ENCODE peak calls at places on chromosome 20, in four cellular contexts. One of them, this sample, is unnamed.

GRCh38 chr20:19691125-19691524 is 66.9 kb upstream of the RIN2 start:
- DNase-seq in endodermal cell: no peak
- DNase-seq in body of pancreas: no peak
- DNase-seq in dorsolateral prefrontal cortex: no peak
- DNase-seq in this sample: no peak

GRCh38 chr20:19688031-19688806 is 69.8 kb upstream of the RIN2 start:
- DNase-seq in body of pancreas: peak
- DNase-seq in endodermal cell: peak
- DNase-seq in dorsolateral prefrontal cortex: peak
- DNase-seq in this sample: peak

GRCh38 chr20:59752101-59752586 is 147.8 kb downstream of the PHACTR3 start:
- DNase-seq in dorsolateral prefrontal cortex: no peak
- DNase-seq in endodermal cell: no peak
- DNase-seq in body of pancreas: no peak
- DNase-seq in this sample: no peak

GRCh38 chr20:62666736-62667529 is 24.6 kb downstream of the SLCO4A1 start:
- DNase-seq in body of pancreas: peak
- DNase-seq in dorsolateral prefrontal cortex: peak
- DNase-seq in endodermal cell: no peak
- DNase-seq in this sample: no peak

GRCh38 chr20:60813066-60813465 is 439.0 kb upstream of the CDH4 start:
- DNase-seq in endodermal cell: no peak
- DNase-seq in dorsolateral prefrontal cortex: no peak
- DNase-seq in body of pancreas: no peak
- DNase-seq in this sample: no peak

GRCh38 chr20:38873050-38873581 is 53.1 kb upstream of the FAM83D start:
- DNase-seq in endodermal cell: no peak
- DNase-seq in dorsolateral prefrontal cortex: no peak
- DNase-seq in body of pancreas: no peak
- DNase-seq in this sample: no peak

GRCh38 chr20:13261460-13262301 is 40.6 kb downstream of the ISM1 start:
- DNase-seq in endodermal cell: peak
- DNase-seq in body of pancreas: peak
- DNase-seq in dorsolateral prefrontal cortex: no peak
- DNase-seq in this sample: no peak

GRCh38 chr20:39960522-39961420 is 728.3 kb downstream of the MAFB start:
- DNase-seq in body of pancreas: peak
- DNase-seq in endodermal cell: peak
- DNase-seq in dorsolateral prefrontal cortex: no peak
- DNase-seq in this sample: no peak

GRCh38 chr20:10074513-10074912 is 39.7 kb downstream of the ANKEF1 start:
- DNase-seq in body of pancreas: peak
- DNase-seq in endodermal cell: no peak
- DNase-seq in dorsolateral prefrontal cortex: peak
- DNase-seq in this sample: no peak

GRCh38 chr20:23362392-23363256 is 642 bp downstream of the GZF1 start:
- DNase-seq in dorsolateral prefrontal cortex: no peak
- DNase-seq in endodermal cell: peak
- DNase-seq in body of pancreas: peak
- DNase-seq in this sample: peak

GRCh38 chr20:23782366-23782983 is 31.7 kb upstream of the CST1 start:
- DNase-seq in body of pancreas: no peak
- DNase-seq in endodermal cell: peak
- DNase-seq in dorsolateral prefrontal cortex: no peak
- DNase-seq in this sample: no peak

GRCh38 chr20:59405819-59406218 is 105.4 kb downstream of the EDN3 start:
- DNase-seq in dorsolateral prefrontal cortex: no peak
- DNase-seq in endodermal cell: no peak
- DNase-seq in body of pancreas: no peak
- DNase-seq in this sample: no peak

GRCh38 chr20:20897922-20898321 is 185.5 kb upstream of the RALGAPA2 start:
- DNase-seq in body of pancreas: no peak
- DNase-seq in endodermal cell: peak
- DNase-seq in dorsolateral prefrontal cortex: no peak
- DNase-seq in this sample: no peak

GRCh38 chr20:11001767-11002540 is 328.2 kb upstream of the JAG1 start:
- DNase-seq in endodermal cell: no peak
- DNase-seq in dorsolateral prefrontal cortex: no peak
- DNase-seq in body of pancreas: no peak
- DNase-seq in this sample: no peak

GRCh38 chr20:4147319-4147718 is 132.0 kb upstream of the RNF24 start:
- DNase-seq in body of pancreas: no peak
- DNase-seq in endodermal cell: peak
- DNase-seq in dorsolateral prefrontal cortex: no peak
- DNase-seq in this sample: no peak

GRCh38 chr20:38298768-38299288 is 5.1 kb upstream of the BPI start:
- DNase-seq in body of pancreas: peak
- DNase-seq in dorsolateral prefrontal cortex: no peak
- DNase-seq in endodermal cell: no peak
- DNase-seq in this sample: peak

GRCh38 chr20:13681248-13682125 is 42.8 kb upstream of the TASP1 start:
- DNase-seq in dorsolateral prefrontal cortex: no peak
- DNase-seq in body of pancreas: peak
- DNase-seq in endodermal cell: no peak
- DNase-seq in this sample: no peak

GRCh38 chr20:59955131-59955796 is 3.0 kb upstream of the CDH26 start:
- DNase-seq in endodermal cell: peak
- DNase-seq in body of pancreas: no peak
- DNase-seq in dorsolateral prefrontal cortex: no peak
- DNase-seq in this sample: no peak

GRCh38 chr20:1171461-1172093 is 13.2 kb downstream of the TMEM74B start:
- DNase-seq in endodermal cell: peak
- DNase-seq in dorsolateral prefrontal cortex: no peak
- DNase-seq in body of pancreas: no peak
- DNase-seq in this sample: no peak

GRCh38 chr20:3681931-3682820 is at the start of gene ADAM33:
- DNase-seq in endodermal cell: peak
- DNase-seq in body of pancreas: peak
- DNase-seq in dorsolateral prefrontal cortex: no peak
- DNase-seq in this sample: no peak

GRCh38 chr20:25053207-25054132 is 4.5 kb downstream of the ACSS1 start:
- DNase-seq in body of pancreas: no peak
- DNase-seq in endodermal cell: peak
- DNase-seq in dorsolateral prefrontal cortex: no peak
- DNase-seq in this sample: no peak
- H3K27ac ChIP-seq in body of pancreas: peak
- H3K27ac ChIP-seq in endodermal cell: no peak
- H3K27ac ChIP-seq in dorsolateral prefrontal cortex: peak
- H3K27ac ChIP-seq in this sample: peak

DNA sequence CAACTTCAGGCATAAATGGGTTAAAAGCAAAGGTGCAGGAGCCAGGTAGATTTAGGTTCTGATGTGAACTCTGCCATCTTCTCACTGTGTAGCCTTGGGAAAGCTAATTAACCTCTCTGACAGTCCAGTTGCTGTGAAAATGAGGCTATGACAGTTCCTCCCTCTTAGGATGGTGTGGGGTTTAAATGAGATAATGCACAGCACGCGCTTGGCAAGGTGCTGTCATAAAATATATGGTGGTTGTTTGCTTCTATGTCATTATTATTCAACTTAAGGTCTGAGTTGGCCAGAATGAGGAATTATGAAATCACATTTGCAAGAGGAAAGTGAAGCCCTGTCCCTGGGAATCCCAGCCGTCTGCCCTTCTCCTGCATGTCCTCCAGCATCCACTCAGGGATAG is 15.5 kb upstream of the BCAS1 start:
- DNase-seq in body of pancreas: no peak
- DNase-seq in dorsolateral prefrontal cortex: no peak
- DNase-seq in endodermal cell: no peak
- DNase-seq in this sample: no peak
- H3K27ac ChIP-seq in body of pancreas: no peak
- H3K27ac ChIP-seq in dorsolateral prefrontal cortex: no peak
- H3K27ac ChIP-seq in endodermal cell: no peak
- H3K27ac ChIP-seq in this sample: no peak

GRCh38 chr20:47362361-47363219 is 6.1 kb upstream of the ZMYND8 start:
- DNase-seq in dorsolateral prefrontal cortex: no peak
- DNase-seq in endodermal cell: no peak
- DNase-seq in body of pancreas: no peak
- DNase-seq in this sample: no peak
- H3K27ac ChIP-seq in dorsolateral prefrontal cortex: no peak
- H3K27ac ChIP-seq in endodermal cell: no peak
- H3K27ac ChIP-seq in body of pancreas: peak
- H3K27ac ChIP-seq in this sample: peak

DNA sequence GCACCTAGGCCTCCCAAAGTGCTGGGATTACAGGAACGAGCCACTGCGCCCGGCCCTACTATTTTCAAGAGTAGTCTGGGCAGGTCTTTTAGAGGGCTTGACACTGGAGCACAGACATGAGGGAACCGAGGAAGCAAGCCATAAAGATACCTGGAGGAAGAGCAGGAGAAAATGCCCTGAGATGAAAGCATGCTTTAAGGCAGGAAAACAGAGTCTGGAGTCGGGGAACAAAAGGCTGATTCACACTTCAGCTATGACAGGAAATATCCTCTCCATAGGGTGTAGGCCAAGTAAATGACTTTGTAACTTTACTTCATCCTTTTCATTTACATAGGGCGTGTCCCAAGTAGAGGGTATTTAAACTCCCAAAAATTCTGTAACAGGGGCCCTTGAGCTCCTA is 4.3 kb upstream of the SERINC3 start:
- DNase-seq in dorsolateral prefrontal cortex: no peak
- DNase-seq in body of pancreas: no peak
- DNase-seq in endodermal cell: peak
- DNase-seq in this sample: no peak
- H3K27ac ChIP-seq in dorsolateral prefrontal cortex: no peak
- H3K27ac ChIP-seq in body of pancreas: no peak
- H3K27ac ChIP-seq in endodermal cell: no peak
- H3K27ac ChIP-seq in this sample: no peak

GRCh38 chr20:58229198-58229802 is 847 bp upstream of the ANKRD60 start:
- DNase-seq in dorsolateral prefrontal cortex: no peak
- DNase-seq in endodermal cell: peak
- DNase-seq in body of pancreas: no peak
- DNase-seq in this sample: peak
- H3K27ac ChIP-seq in dorsolateral prefrontal cortex: no peak
- H3K27ac ChIP-seq in endodermal cell: no peak
- H3K27ac ChIP-seq in body of pancreas: no peak
- H3K27ac ChIP-seq in this sample: no peak

GRCh38 chr20:50401587-50402343 is 108.4 kb upstream of the PTPN1 start:
- DNase-seq in endodermal cell: no peak
- DNase-seq in body of pancreas: peak
- DNase-seq in dorsolateral prefrontal cortex: no peak
- DNase-seq in this sample: no peak
- H3K27ac ChIP-seq in endodermal cell: no peak
- H3K27ac ChIP-seq in body of pancreas: no peak
- H3K27ac ChIP-seq in dorsolateral prefrontal cortex: no peak
- H3K27ac ChIP-seq in this sample: no peak

GRCh38 chr20:63977392-63978276 is 1.8 kb downstream of the SAMD10 start:
- DNase-seq in endodermal cell: peak
- DNase-seq in body of pancreas: peak
- DNase-seq in dorsolateral prefrontal cortex: no peak
- DNase-seq in this sample: peak

GRCh38 chr20:63976980-63977391 is 2.5 kb downstream of the SAMD10 start:
- DNase-seq in dorsolateral prefrontal cortex: no peak
- DNase-seq in endodermal cell: peak
- DNase-seq in body of pancreas: no peak
- DNase-seq in this sample: no peak

GRCh38 chr20:63979221-63979548 is 257 bp downstream of the SAMD10 start:
- DNase-seq in endodermal cell: peak
- DNase-seq in dorsolateral prefrontal cortex: no peak
- DNase-seq in body of pancreas: no peak
- DNase-seq in this sample: no peak

GRCh38 chr20:63979549-63980316 is at the start of gene SAMD10:
- DNase-seq in endodermal cell: peak
- DNase-seq in body of pancreas: peak
- DNase-seq in dorsolateral prefrontal cortex: no peak
- DNase-seq in this sample: no peak

GRCh38 chr20:63978319-63979220 is 872 bp downstream of the SAMD10 start:
- DNase-seq in dorsolateral prefrontal cortex: no peak
- DNase-seq in endodermal cell: peak
- DNase-seq in body of pancreas: peak
- DNase-seq in this sample: peak
- H3K27ac ChIP-seq in dorsolateral prefrontal cortex: no peak
- H3K27ac ChIP-seq in endodermal cell: no peak
- H3K27ac ChIP-seq in body of pancreas: peak
- H3K27ac ChIP-seq in this sample: peak

DNA sequence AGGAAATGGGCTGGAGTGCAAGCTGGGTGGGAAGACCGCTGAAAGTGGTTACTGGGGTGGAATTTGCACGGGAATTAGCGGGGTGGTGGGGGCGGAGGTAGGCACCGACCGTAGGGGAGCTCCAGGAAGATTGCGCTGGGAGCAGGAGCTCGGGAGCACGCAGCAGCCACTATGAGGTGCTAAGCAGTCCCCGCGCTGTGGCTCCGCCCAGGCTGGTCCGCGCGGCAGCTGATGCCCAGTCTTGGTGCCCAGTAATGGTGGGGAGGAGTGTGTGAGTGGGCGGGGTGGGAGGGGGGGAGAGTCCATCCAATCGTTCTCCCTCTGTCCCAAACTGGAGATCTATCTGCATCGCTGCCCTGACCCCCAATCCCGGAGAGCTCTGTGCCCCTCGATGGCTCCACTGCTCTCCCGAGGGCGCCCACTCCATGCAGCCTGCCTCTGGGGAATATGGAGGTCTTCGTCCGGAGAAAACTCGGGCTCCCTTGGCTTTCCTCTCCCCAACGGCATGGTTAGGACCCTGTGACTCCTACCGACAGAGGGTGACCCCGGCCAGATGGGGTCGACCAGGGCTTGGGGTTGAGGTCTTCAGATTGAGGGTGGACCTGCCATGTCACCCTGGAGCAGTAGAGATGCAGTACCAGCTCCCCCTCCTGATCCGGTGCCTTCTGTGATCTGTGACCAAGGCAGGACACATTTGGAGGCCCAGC is 5.3 kb downstream of the TP53TG5 start:
- DNase-seq in dorsolateral prefrontal cortex: peak
- DNase-seq in body of pancreas: peak
- DNase-seq in endodermal cell: peak
- DNase-seq in this sample: no peak
- H3K27ac ChIP-seq in dorsolateral prefrontal cortex: peak
- H3K27ac ChIP-seq in body of pancreas: no peak
- H3K27ac ChIP-seq in endodermal cell: no peak
- H3K27ac ChIP-seq in this sample: no peak